ENCODE peak calls at places on chromosomes 6 and 20, in seven cellular contexts. D is ascending aorta, Q is lower lobe of right lung, X is NCI-H748 treated with DMSO at 0.1 percent for 48 hours, R is NCI-H1694 treated with DMSO at 0.1 percent for 48 hours, U is HTR-8/SVneo, M is NCI-H1436 treated with DMSO at 0.1 percent for 48 hours. O is an unnamed sample.

GRCh38 chr6:84554706-84555105 is 209.7 kb downstream of the TBX18 start:
- DNase-seq in R (no peak), D (no peak), M (no peak), X (no peak), Q (no peak), U (no peak), O (no peak)

GRCh38 chr6:21500894-21501293 is 92.7 kb upstream of the SOX4 start:
- DNase-seq in M (peak), D (no peak), U (no peak), Q (no peak), X (peak), R (no peak), O (no peak)

GRCh38 chr6:14149053-14149746 is 31.6 kb downstream of the CD83 start:
- DNase-seq in D (no peak), Q (no peak), U (no peak), R (no peak), M (no peak), X (no peak), O (no peak)

GRCh38 chr20:58696411-58696961 is 3.9 kb downstream of the NPEPL1 start:
- DNase-seq in D (no peak), X (no peak), Q (no peak), U (no peak), M (no peak), R (no peak), O (no peak)

GRCh38 chr20:61760321-61761112 is 305.2 kb downstream of the TAF4 start:
- DNase-seq in R (no peak), X (no peak), M (no peak), Q (peak), U (no peak), D (no peak), O (no peak)

GRCh38 chr20:42612262-42612661 is 577.4 kb downstream of the PTPRT start:
- DNase-seq in Q (no peak), M (no peak), R (no peak), X (no peak), U (no peak), D (no peak), O (no peak)

GRCh38 chr20:50273601-50274491 is 83.2 kb downstream of the CEBPB start:
- DNase-seq in X (no peak), D (no peak), M (no peak), Q (no peak), R (peak), U (no peak), O (no peak)

GRCh38 chr6:23454090-23454998 is 671.7 kb upstream of the NRSN1 start:
- DNase-seq in M (no peak), D (no peak), X (no peak), Q (no peak), R (no peak), U (no peak), O (no peak)

GRCh38 chr6:143150291-143150690 is 89.6 kb downstream of the AIG1 start:
- DNase-seq in U (no peak), M (no peak), D (no peak), R (no peak), X (no peak), Q (no peak), O (no peak)

GRCh38 chr6:168619560-168620314 is 178.8 kb downstream of the SMOC2 start:
- DNase-seq in U (no peak), X (no peak), M (no peak), Q (no peak), D (no peak), R (no peak), O (no peak)

GRCh38 chr20:21184810-21185209 is 58.9 kb downstream of the KIZ start:
- DNase-seq in U (no peak), M (no peak), X (no peak), D (no peak), Q (no peak), R (no peak), O (no peak)